ENCODE peak calls at places on chromosomes 12 and 14, in four cellular contexts. O, V, D and Q are unnamed samples.

GRCh38 chr12:26936559-26937442 is 980 bp downstream of the INTS13 start:
- DNase-seq in O (peak), V (no peak), D (no peak), Q (no peak)

GRCh38 chr14:33175951-33176350 is 237.3 kb downstream of the NPAS3 start:
- DNase-seq in O (no peak), V (no peak), D (no peak), Q (no peak)

GRCh38 chr12:34298176-34298970 is 276.1 kb downstream of the ALG10 start:
- DNase-seq in O (no peak), V (no peak), D (no peak), Q (no peak)

GRCh38 chr12:50661300-50662120 is 102.4 kb upstream of the ATF1 start:
- DNase-seq in O (peak), V (peak), D (no peak), Q (peak)

GRCh38 chr12:57614178-57614947 is 3.1 kb downstream of the ARHGEF25 start:
- DNase-seq in O (peak), V (peak), D (peak), Q (peak)

GRCh38 chr14:65961004-65961403 is 525.2 kb upstream of the CCDC196 start:
- DNase-seq in O (peak), V (peak), D (peak), Q (peak)

GRCh38 chr14:92747701-92748258 is 647 bp downstream of the LGMN start:
- DNase-seq in O (no peak), V (no peak), D (no peak), Q (no peak)

GRCh38 chr12:53298154-53298553 is 1.3 kb upstream of the MYG1 start:
- DNase-seq in O (no peak), V (no peak), D (no peak), Q (no peak)

GRCh38 chr12:94305293-94305957 is 154.2 kb downstream of the CEP83 start:
- DNase-seq in O (no peak), V (peak), D (no peak), Q (no peak)

DNA sequence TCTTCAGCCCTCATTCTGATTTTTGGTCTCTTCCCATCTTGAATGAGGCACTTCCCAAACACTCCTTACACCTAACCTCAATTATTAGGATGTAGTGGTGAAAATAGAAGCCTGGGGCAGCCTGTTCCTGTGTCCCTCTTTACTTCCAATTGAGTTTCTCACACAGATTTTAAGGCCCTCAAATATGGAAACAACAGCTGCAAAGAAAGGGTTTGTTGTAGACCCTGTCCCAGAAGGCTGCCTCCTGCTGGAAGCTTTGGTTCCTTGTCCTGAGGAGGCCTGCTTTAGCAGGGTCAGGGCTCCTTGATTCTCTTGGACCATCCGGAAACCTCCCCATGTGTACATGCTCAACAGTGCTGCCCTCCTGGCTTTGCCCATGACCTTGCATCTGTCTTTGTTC is 101.3 kb downstream of the TGFB3 start:
- DNase-seq in O (no peak), V (no peak), D (no peak), Q (no peak)
- TF ChIP-seq CTCF in O (no peak), V (peak), D (no peak), Q (no peak)

GRCh38 chr12:120775862-120776552 is 50.4 kb downstream of the ACADS start:
- DNase-seq in O (no peak), V (no peak), D (no peak), Q (no peak)
- TF ChIP-seq CTCF in O (no peak), V (no peak), D (no peak), Q (no peak)

DNA sequence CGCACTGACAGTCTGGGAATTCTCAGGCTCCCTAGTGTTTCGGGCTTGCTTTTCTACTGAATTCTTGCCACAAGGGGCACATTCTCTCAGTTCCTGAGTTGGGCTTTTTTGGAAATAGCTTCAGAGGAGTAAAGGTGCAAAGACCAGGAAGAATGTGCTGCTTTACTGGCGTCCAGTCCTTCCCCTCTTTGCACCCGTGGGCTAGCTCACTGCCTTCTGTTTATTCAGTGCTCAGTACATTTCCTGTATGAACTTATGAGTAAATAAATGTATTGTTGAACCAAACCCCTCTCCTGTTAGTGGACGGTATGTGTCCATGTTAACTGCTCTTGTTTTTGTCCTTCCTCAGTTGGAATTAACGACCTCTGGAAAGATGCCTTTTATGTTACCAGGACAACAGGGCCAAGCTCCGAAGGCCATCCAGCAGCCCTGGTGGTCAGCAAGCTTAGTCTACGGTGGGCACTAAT is 24.0 kb downstream of the GSG1 start:
- DNase-seq in O (no peak), V (no peak), D (no peak), Q (no peak)
- TF ChIP-seq CTCF in O (no peak), V (no peak), D (no peak), Q (no peak)

GRCh38 chr12:98725481-98726247 is 80.6 kb downstream of the APAF1 start:
- DNase-seq in O (peak), V (no peak), D (no peak), Q (peak)
- TF ChIP-seq CTCF in O (peak), V (peak), D (no peak), Q (peak)

GRCh38 chr12:60112063-60112462 is 516.2 kb downstream of the SLC16A7 start:
- DNase-seq in O (no peak), V (no peak), D (no peak), Q (no peak)

GRCh38 chr12:60100852-60101251 is 505.0 kb downstream of the SLC16A7 start:
- DNase-seq in O (no peak), V (no peak), D (no peak), Q (no peak)

GRCh38 chr12:60107992-60108391 is 512.2 kb downstream of the SLC16A7 start:
- DNase-seq in O (no peak), V (no peak), D (no peak), Q (no peak)

GRCh38 chr12:60101715-60102114 is 505.9 kb downstream of the SLC16A7 start:
- DNase-seq in O (no peak), V (no peak), D (no peak), Q (no peak)

GRCh38 chr12:60106207-60106606 is 510.4 kb downstream of the SLC16A7 start:
- DNase-seq in O (no peak), V (no peak), D (no peak), Q (no peak)
- TF ChIP-seq CTCF in O (no peak), V (no peak), D (peak), Q (no peak)

GRCh38 chr14:95326987-95327386 is 7.3 kb upstream of the CLMN start:
- DNase-seq in O (no peak), V (peak), D (no peak), Q (no peak)

GRCh38 chr14:95329941-95330340 is 10.2 kb upstream of the CLMN start:
- DNase-seq in O (no peak), V (no peak), D (no peak), Q (no peak)

GRCh38 chr14:95328876-95329503 is 9.3 kb upstream of the CLMN start:
- DNase-seq in O (no peak), V (peak), D (no peak), Q (no peak)

GRCh38 chr14:95330591-95331370 is 11.1 kb upstream of the CLMN start:
- DNase-seq in O (no peak), V (no peak), D (no peak), Q (no peak)

GRCh38 chr14:95327558-95328374 is 8.1 kb upstream of the CLMN start:
- DNase-seq in O (peak), V (peak), D (no peak), Q (peak)
- TF ChIP-seq CTCF in O (no peak), V (no peak), D (no peak), Q (no peak)

GRCh38 chr12:47361389-47362031 is 281.8 kb upstream of the AMIGO2 start:
- DNase-seq in O (peak), V (peak), D (no peak), Q (no peak)
- TF ChIP-seq CTCF in O (no peak), V (peak), D (no peak), Q (no peak)

DNA sequence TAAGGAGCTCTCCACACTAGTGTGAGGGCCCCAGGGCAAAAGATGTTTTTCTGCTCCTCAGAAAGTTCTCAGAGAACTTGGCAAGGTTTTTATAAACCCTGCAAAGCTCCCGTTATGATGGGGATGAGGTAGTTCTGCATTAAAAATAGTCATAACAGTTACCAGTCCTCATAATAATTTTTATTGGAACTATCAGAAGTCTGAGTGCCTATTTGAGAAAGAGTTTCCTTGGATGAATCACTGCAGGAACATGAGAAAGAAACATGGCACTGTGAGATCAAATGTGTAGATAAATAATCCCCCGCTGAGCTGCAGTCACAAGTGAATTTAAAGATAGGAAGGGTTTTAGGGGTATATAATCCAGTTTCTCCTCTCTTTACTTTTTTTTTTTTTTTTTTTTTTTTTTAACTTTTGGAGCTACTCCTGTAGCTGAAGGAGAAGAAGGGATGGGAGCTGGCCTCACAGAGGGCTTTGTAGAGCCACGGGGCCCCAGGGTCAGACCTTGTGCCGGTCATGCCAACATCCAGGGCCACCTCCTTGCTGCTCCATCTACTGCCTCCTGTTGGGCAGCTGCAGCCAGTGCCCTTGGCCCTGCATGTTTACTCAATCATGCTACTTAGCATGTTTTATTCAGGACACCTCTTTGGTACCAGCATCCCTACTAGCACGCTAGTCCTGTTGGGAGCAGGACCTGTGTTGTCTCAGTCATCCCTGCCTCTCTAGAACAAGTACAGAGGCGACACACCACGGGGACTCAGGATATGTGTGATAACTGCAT is 39.5 kb downstream of the EVL start:
- DNase-seq in O (no peak), V (no peak), D (no peak), Q (no peak)
- TF ChIP-seq CTCF in O (no peak), V (peak), D (no peak), Q (no peak)

GRCh38 chr12:89161553-89161952 is 190.7 kb downstream of the DUSP6 start:
- DNase-seq in O (no peak), V (no peak), D (no peak), Q (no peak)
- TF ChIP-seq CTCF in O (no peak), V (no peak), D (no peak), Q (no peak)